ENCODE peak calls at places on chromosomes 6 and 20, in five cellular contexts. B is fibroblast of lung, O is heart left ventricle, Z is BJ, Q is mucosa of descending colon. K is an unnamed sample.
A peak's percentile ranks its signal among the peaks of the same experiment; 100 is the strongest.

GRCh38 chr6:148455674-148456559 is 113.3 kb downstream of the SASH1 start:
- DNase-seq in B (no peak), O (no peak), Q (no peak), Z (no peak), K (no peak)

GRCh38 chr20:25580711-25581110 is 4.6 kb downstream of the NINL start:
- DNase-seq in B (peak; percentile 66), Z (no peak), Q (no peak), O (no peak), K (peak; percentile 44)

GRCh38 chr6:143449731-143450452 is 603 bp downstream of the ADAT2 start:
- DNase-seq in B (peak; percentile 38), Z (no peak), Q (peak; percentile 55), O (no peak), K (peak; percentile 46)

GRCh38 chr6:99119109-99120031 is 171.6 kb upstream of the FBXL4 start:
- DNase-seq in Q (no peak), B (peak; percentile 29), Z (no peak), O (no peak), K (peak; percentile 55)

GRCh38 chr6:43506667-43507471 is 3.3 kb downstream of the LRRC73 start:
- DNase-seq in Q (no peak), O (peak; percentile 80), B (peak; percentile 55), Z (no peak), K (peak; percentile 90)

GRCh38 chr20:3082306-3082951 is 2.1 kb downstream of the AVP start:
- DNase-seq in B (no peak), Z (no peak), Q (no peak), O (no peak), K (no peak)

GRCh38 chr6:150826788-150827187 is 38.7 kb upstream of the MTHFD1L start:
- DNase-seq in Z (no peak), B (no peak), O (no peak), Q (no peak), K (no peak)

GRCh38 chr6:154520280-154520679 is 9.8 kb upstream of the CNKSR3 start:
- DNase-seq in Z (no peak), B (no peak), O (no peak), Q (no peak), K (no peak)

GRCh38 chr20:10987651-10988383 is 314.0 kb upstream of the JAG1 start:
- DNase-seq in O (no peak), Z (no peak), B (peak; percentile 57), Q (no peak), K (no peak)

GRCh38 chr20:6756961-6757595 is 10.4 kb upstream of the BMP2 start:
- DNase-seq in Q (no peak), O (no peak), Z (no peak), B (no peak), K (no peak)

GRCh38 chr20:32325706-32326506 is 32.2 kb upstream of the ASXL1 start:
- DNase-seq in Q (no peak), Z (no peak), B (peak; percentile 83), O (no peak), K (peak; percentile 75)

GRCh38 chr6:24847402-24847801 is 48.7 kb upstream of the ARMH2 start:
- DNase-seq in Q (no peak), B (no peak), Z (no peak), O (no peak), K (no peak)

GRCh38 chr20:24987244-24987643 is 5.3 kb downstream of the APMAP start:
- DNase-seq in B (no peak), O (no peak), Q (no peak), Z (no peak), K (no peak)

GRCh38 chr6:132749111-132749510 is 8.6 kb downstream of the VNN2 start:
- DNase-seq in Q (no peak), B (no peak), O (no peak), Z (no peak), K (peak; percentile 51)

GRCh38 chr6:37862415-37862814 is 42.9 kb downstream of the ZFAND3 start:
- DNase-seq in Q (no peak), B (no peak), O (no peak), Z (no peak), K (no peak)

GRCh38 chr20:63409066-63409833 is 48.1 kb upstream of the CHRNA4 start:
- DNase-seq in B (no peak), Z (no peak), Q (no peak), O (no peak), K (no peak)

GRCh38 chr20:63273635-63274380 is 1.2 kb downstream of the ARFGAP1 start:
- DNase-seq in Z (no peak), B (peak; percentile 91), O (no peak), Q (no peak), K (peak; percentile 53)

GRCh38 chr6:42454428-42454791 is 2.7 kb upstream of the TRERF1 start:
- DNase-seq in Z (no peak), B (peak; percentile 39), Q (peak; percentile 66), O (peak; percentile 34), K (no peak)

GRCh38 chr6:79810878-79811277 is 136.5 kb downstream of the ELOVL4 start:
- DNase-seq in B (no peak), Q (no peak), Z (no peak), O (no peak), K (no peak)

GRCh38 chr6:79813143-79813542 is 134.2 kb downstream of the ELOVL4 start:
- DNase-seq in Q (no peak), O (no peak), B (no peak), Z (no peak), K (no peak)

GRCh38 chr6:79808846-79809245 is 138.5 kb downstream of the ELOVL4 start:
- DNase-seq in B (no peak), Z (no peak), Q (no peak), O (no peak), K (no peak)

GRCh38 chr6:79812195-79812594 is 135.2 kb downstream of the ELOVL4 start:
- DNase-seq in Q (no peak), O (no peak), Z (no peak), B (no peak), K (no peak)

DNA sequence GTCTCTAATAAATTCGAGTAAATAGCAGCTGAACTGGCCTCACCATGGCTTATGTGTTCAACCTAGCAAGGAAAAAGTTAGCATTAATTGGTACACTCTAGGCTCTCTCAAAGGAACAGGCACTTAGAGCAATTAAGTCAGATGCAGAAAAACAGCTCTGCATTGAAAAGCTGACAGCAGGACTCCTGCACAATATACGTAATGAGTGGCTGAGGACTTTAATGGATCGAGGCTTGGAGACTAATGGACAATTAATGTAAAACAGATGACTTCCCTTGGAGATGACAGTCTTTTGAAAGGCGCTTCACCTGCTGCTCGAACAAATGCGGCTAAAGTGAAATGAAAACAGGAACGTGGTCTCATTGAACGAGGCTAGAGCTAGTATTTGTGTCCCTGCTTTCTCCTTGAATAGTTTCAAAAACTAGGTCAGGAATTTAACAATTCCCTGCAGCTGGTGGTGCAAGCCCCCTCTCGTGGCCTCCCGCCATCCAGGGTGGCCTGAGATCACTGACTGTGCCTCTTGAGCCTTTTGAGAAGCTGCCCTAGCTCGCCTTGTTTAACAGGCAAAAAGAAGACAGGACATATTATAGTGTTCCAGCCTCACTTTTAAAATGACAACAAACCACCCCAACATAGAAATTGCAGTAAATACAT is 137.1 kb downstream of the ELOVL4 start:
- DNase-seq in O (no peak), Z (no peak), Q (no peak), B (no peak), K (no peak)
- H3K4me3 ChIP-seq in O (no peak overlapping the region), Z (no peak overlapping the region), Q (no peak overlapping the region), B (no peak overlapping the region), K (no peak overlapping the region)

DNA sequence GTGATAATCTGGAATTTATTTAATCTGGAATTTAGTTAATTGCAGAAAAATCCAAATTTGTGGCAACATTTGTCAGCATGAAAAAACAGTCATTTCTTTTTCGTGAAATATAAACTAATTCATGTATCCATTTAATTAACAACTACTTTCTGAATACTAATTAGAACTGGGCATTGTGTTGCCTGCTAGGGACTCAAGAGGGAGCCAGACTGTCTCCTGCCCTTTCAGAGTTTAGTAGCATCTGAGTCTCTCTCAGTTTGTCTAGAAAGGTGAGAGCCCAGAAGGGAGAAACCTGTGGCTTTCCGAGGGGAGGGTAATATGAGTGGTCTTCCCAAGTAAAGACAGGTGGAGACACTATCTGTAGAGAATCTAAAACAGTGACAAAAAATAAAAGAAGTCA is 210.9 kb upstream of the HDDC2 start:
- DNase-seq in Z (no peak), Q (no peak), O (no peak), B (no peak), K (peak; percentile 6)
- TF ChIP-seq CTCF in Z (peak; percentile 26), Q (no peak), O (no peak), B (peak; percentile 22), K (peak; percentile 44)

DNA sequence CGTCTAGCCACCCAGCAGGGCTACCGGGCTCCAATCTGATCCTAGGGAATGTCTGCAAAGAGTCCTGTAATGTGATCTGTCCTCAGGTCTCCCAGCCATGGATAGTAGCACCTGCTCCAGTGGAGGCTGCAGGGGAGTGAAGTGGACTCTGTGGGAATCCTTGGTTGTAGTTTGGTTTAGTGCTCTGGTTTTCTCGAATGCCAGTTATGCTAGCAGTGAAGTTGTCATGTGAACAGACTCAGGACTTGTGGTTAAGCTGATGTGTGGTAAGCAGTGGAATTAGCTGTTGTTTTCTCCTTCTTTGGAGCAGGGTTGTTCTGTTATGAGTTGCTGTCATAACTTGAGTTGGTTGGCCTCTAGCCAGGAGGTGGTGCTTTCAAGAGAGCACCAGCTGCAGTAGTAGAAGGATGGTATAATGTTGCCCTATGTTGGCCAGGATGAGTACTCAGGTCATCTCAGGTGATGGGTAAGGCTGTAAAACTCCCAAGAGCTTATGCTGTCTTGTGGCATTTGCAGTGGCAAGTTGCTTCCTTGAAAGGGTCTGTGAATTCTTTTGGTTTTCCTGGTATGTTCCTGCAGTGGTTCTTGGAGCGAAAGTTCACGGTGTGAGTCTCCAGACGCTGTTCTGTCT is 390.2 kb downstream of the UTRN start:
- DNase-seq in B (peak; percentile 82), O (no peak), Z (no peak), Q (no peak), K (peak; percentile 65)
- H3K4me3 ChIP-seq in B (no peak overlapping the region), O (no peak overlapping the region), Z (no peak overlapping the region), Q (no peak overlapping the region), K (no peak overlapping the region)

DNA sequence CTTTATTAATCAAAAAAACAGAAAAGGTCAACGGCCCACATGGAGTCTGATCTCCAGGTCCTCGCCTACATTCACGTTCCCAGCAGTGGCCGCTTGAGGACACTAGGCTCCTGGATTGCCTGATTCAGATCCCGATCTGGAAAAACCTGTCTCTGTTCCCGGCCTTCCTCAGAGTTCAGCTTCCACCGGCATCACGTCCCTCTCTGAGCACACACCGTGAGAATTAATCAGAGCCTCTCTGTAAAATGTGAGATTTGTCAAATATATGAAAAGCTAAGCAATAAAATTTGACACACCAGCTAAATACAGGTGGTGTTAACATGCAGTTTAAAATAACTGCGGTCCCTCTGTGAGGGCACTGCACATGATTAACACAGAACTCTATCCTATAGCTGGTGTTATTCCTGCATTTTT is 122.8 kb upstream of the COL21A1 start:
- DNase-seq in O (peak; percentile 57), Z (no peak), Q (no peak), B (peak; percentile 62), K (peak; percentile 56)
- TF ChIP-seq CTCF in O (peak; percentile 49), Z (peak; percentile 81), Q (peak; percentile 39), B (no peak), K (peak; percentile 36)

GRCh38 chr20:53660078-53660909 is 66.7 kb upstream of the ZNF217 start:
- DNase-seq in Q (peak; percentile 54), Z (no peak), B (no peak), O (peak; percentile 24), K (peak; percentile 45)
- H3K4me3 ChIP-seq in Q (no peak overlapping the region), Z (peak overlapping the region; percentile 22), B (peak overlapping the region; percentile 49), O (peak overlapping the region; percentile 64), K (no peak overlapping the region)

GRCh38 chr20:36384022-36384619 is 78.0 kb downstream of the DLGAP4 start:
- DNase-seq in O (no peak), B (peak; percentile 21), Q (no peak), Z (no peak), K (peak; percentile 44)
- TF ChIP-seq CTCF in O (no peak), B (peak; percentile 16), Q (no peak), Z (peak; percentile 21), K (peak; percentile 32)

K was measured in fibroblast of pulmonary artery.